ENCODE peak calls at places on chromosomes 11 and 22, in six cellular contexts. R is NCI-H524 treated with DMSO at 0.1 percent for 48 hours; W is activated CD4-positive, CD25-positive, alpha-beta regulatory T cell; L is NCI-H1048; A is lung; K is caudate nucleus. B is an unnamed sample.

GRCh38 chr22:49783926-49784629 is 43.6 kb downstream of the BRD1 start:
- DNase-seq in K (no peak), A (no peak), L (no peak), R (no peak), W (no peak), B (no peak)

GRCh38 chr11:11071483-11071882 is 213.6 kb upstream of the ZBED5 start:
- DNase-seq in W (no peak), L (no peak), K (no peak), R (no peak), A (peak), B (no peak)

GRCh38 chr11:77170107-77170506 is 42.1 kb downstream of the MYO7A start:
- DNase-seq in R (no peak), A (no peak), L (no peak), W (no peak), K (no peak), B (no peak)

GRCh38 chr11:111777094-111778046 is 11.2 kb upstream of the PPP2R1B start:
- DNase-seq in K (no peak), R (no peak), A (no peak), W (no peak), L (no peak), B (peak)

GRCh38 chr11:73135346-73136284 is 6.5 kb downstream of the FCHSD2 start:
- DNase-seq in L (no peak), W (no peak), R (no peak), K (no peak), A (no peak), B (no peak)

GRCh38 chr11:113778111-113778910 is 1.3 kb upstream of the CLDN25 start:
- DNase-seq in W (no peak), R (no peak), L (peak), A (no peak), K (peak), B (no peak)

GRCh38 chr11:10864688-10865087 is 6.8 kb upstream of the ZBED5 start:
- DNase-seq in R (no peak), W (no peak), K (no peak), A (no peak), L (no peak), B (no peak)

GRCh38 chr22:44172370-44173108 is 8.2 kb upstream of the PARVG start:
- DNase-seq in L (no peak), W (no peak), R (no peak), A (peak), K (no peak), B (peak)

GRCh38 chr11:1342946-1343345 is 33.5 kb upstream of the TOLLIP start:
- DNase-seq in A (no peak), K (no peak), L (no peak), R (no peak), W (no peak), B (no peak)

GRCh38 chr22:40955516-40955915 is 4.3 kb downstream of the RBX1 start:
- DNase-seq in W (no peak), A (no peak), L (no peak), K (no peak), R (no peak), B (no peak)

GRCh38 chr11:64285885-64286800 is 495 bp downstream of the GPR137 start:
- DNase-seq in W (no peak), A (no peak), L (no peak), K (no peak), R (no peak), B (peak)

GRCh38 chr11:122804161-122804560 is 34.1 kb upstream of the CRTAM start:
- DNase-seq in R (no peak), L (no peak), A (no peak), K (no peak), W (no peak), B (no peak)

GRCh38 chr11:82906931-82907330 is 5.4 kb downstream of the DDIAS start:
- DNase-seq in W (no peak), A (no peak), L (no peak), R (no peak), K (no peak), B (no peak)

GRCh38 chr11:64856382-64857227 is 12.2 kb upstream of the CDC42BPG start:
- DNase-seq in K (no peak), A (peak), W (no peak), R (no peak), L (no peak), B (peak)

GRCh38 chr11:43359432-43359818 is 705 bp downstream of the TTC17 start:
- DNase-seq in W (no peak), R (no peak), A (no peak), L (no peak), K (no peak), B (peak)

GRCh38 chr11:84173078-84173477 is 886.9 kb upstream of the CCDC90B start:
- DNase-seq in W (no peak), L (no peak), K (no peak), R (no peak), A (no peak), B (no peak)

GRCh38 chr11:61754534-61755482 is 2.4 kb downstream of the MYRF start:
- DNase-seq in L (no peak), R (no peak), K (no peak), A (peak), W (no peak), B (no peak)